ENCODE peak calls at places on chromosomes 5 and 9, in four cellular contexts. W, J, Z and X are unnamed samples.

GRCh38 chr9:134169724-134170401 is 5.5 kb upstream of the RNU6ATAC start:
- DNase-seq in W (no peak), J (no peak), Z (no peak), X (no peak)

GRCh38 chr5:28310696-28311095 is 1272.3 kb upstream of the CDH9 start:
- DNase-seq in W (no peak), J (no peak), Z (no peak), X (peak)

GRCh38 chr5:124236366-124237231 is 509.8 kb downstream of the ZNF608 start:
- DNase-seq in W (no peak), J (no peak), Z (no peak), X (no peak)

GRCh38 chr5:123813937-123814624 is 302.1 kb downstream of the CSNK1G3 start:
- DNase-seq in W (no peak), J (no peak), Z (peak), X (no peak)

GRCh38 chr5:176152933-176153317 is 85.3 kb upstream of the SIMC1 start:
- DNase-seq in W (no peak), J (no peak), Z (no peak), X (no peak)

GRCh38 chr9:12674961-12675360 is 18.2 kb upstream of the TYRP1 start:
- DNase-seq in W (no peak), J (no peak), Z (no peak), X (no peak)

GRCh38 chr5:56595561-56595960 is 219.8 kb upstream of the MAP3K1 start:
- DNase-seq in W (no peak), J (no peak), Z (no peak), X (no peak)

GRCh38 chr9:109039539-109039938 is 26.2 kb upstream of the CTNNAL1 start:
- DNase-seq in W (no peak), J (no peak), Z (no peak), X (no peak)

GRCh38 chr9:136327313-136327971 is at the start of gene GPSM1:
- DNase-seq in W (peak), J (no peak), Z (peak), X (peak)

GRCh38 chr5:9529041-9529480 is 16.8 kb downstream of the SEMA5A start:
- DNase-seq in W (no peak), J (no peak), Z (no peak), X (no peak)

GRCh38 chr5:61371474-61371873 is 39.4 kb downstream of the ZSWIM6 start:
- DNase-seq in W (no peak), J (no peak), Z (no peak), X (no peak)

GRCh38 chr5:61366841-61367240 is 34.8 kb downstream of the ZSWIM6 start:
- DNase-seq in W (no peak), J (no peak), Z (no peak), X (no peak)

GRCh38 chr5:61370496-61370895 is 38.4 kb downstream of the ZSWIM6 start:
- DNase-seq in W (no peak), J (no peak), Z (no peak), X (no peak)
- H3K4me3 ChIP-seq in W (no peak), J (no peak), Z (no peak), X (no peak)

GRCh38 chr5:149443210-149443609 is 64.1 kb upstream of the IL17B start:
- DNase-seq in W (no peak), J (no peak), Z (no peak), X (no peak)
- H3K27ac ChIP-seq in W (peak), J (peak), Z (no peak), X (no peak)

DNA sequence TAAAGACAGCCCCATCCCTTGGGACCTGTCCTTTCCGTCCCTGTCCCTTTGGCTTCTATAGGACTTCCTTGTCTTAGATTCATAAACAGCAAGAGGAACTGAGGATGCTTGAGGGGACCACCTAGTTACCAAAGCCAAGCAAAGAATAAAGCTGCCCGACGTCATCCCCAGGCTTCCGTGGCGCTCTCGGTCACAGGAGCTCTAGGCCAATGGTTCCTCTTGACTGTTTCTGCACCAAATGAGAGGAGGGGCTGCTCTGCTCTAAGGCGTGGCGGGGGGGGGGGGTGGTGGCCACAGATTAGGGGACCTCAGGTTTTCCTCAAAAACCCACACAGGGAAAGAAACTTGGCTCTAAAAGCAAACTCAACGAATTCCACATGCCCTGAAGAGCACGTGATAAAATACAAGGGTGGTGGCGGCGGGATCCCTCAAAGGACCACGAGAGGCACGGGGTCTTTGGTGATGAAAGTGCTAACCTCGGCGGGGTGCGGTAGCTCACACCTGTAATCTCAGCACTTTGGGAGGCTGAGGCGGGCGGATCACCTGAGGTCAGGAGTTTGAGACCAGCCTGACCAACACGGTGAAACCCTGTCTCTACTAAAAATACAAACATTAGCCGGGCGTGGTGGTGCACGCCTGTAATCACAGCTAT is 53.7 kb downstream of the USP20 start:
- DNase-seq in W (no peak), J (no peak), Z (no peak), X (peak)
- H3K4me3 ChIP-seq in W (no peak), J (no peak), Z (no peak), X (no peak)

DNA sequence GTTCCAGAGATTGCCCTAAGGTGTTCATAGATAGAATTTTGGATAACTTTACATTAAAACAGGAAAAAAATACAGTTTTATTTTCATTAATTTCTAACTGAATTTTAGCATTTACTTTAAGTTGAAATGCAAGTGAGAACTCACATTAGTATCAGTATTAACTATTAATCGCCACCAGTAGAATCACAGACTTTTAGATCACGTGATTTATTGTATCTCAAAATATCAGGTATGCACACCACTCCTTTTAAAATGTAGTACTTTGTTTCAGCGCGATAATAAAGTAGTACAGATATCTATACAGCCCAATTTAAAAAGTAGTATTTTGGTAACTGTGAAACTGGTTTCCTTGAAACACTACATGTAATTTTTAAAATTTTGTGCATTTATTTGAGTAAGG is 978.7 kb downstream of the DNAH5 start:
- DNase-seq in W (no peak), J (no peak), Z (no peak), X (no peak)
- H3K27ac ChIP-seq in W (no peak), J (no peak), Z (no peak), X (no peak)

GRCh38 chr9:129776566-129776937 is 23.7 kb upstream of the PTGES start:
- DNase-seq in W (no peak), J (peak), Z (no peak), X (no peak)
- H3K4me3 ChIP-seq in W (peak), J (no peak), Z (no peak), X (no peak)